ENCODE peak calls at places on chromosomes 12 and 14, in seven cellular contexts. U, K, P, M, V, Z and J are unnamed samples.

GRCh38 chr14:20501346-20501745 is 4.0 kb upstream of the RNASE10 start:
- DNase-seq in U (no peak), P (no peak), M (peak; percentile 93), Z (peak; percentile 21), K (peak; percentile 25), V (no peak), J (no peak)

GRCh38 chr12:18066666-18067065 is 23.3 kb downstream of the RERGL start:
- DNase-seq in V (no peak), U (no peak), K (no peak), M (no peak), Z (no peak), P (no peak), J (no peak)

GRCh38 chr12:66901136-66901932 is 222.5 kb upstream of the GRIP1 start:
- DNase-seq in K (no peak), Z (no peak), U (peak; percentile 38), M (peak; percentile 52), V (no peak), P (no peak), J (no peak)

GRCh38 chr14:104420990-104421389 is 158.6 kb upstream of the C14orf180 start:
- DNase-seq in U (no peak), P (no peak), M (no peak), K (no peak), Z (no peak), V (no peak), J (no peak)

GRCh38 chr12:70627677-70628076 is 9.6 kb downstream of the PTPRB start:
- DNase-seq in M (no peak), V (no peak), U (no peak), Z (no peak), P (no peak), K (no peak), J (no peak)

GRCh38 chr12:57237952-57238853 is 8.7 kb downstream of the SHMT2 start:
- DNase-seq in P (no peak), U (no peak), V (no peak), K (no peak), M (no peak), Z (no peak), J (no peak)

GRCh38 chr12:442235-442884 is 17.4 kb upstream of the B4GALNT3 start:
- DNase-seq in K (peak; percentile 42), P (peak; percentile 74), U (peak; percentile 34), V (no peak), M (peak; percentile 53), Z (peak; percentile 37), J (no peak)

GRCh38 chr14:104552738-104553125 is 26.8 kb upstream of the C14orf180 start:
- DNase-seq in P (no peak), K (no peak), V (no peak), M (no peak), U (no peak), Z (no peak), J (no peak)

GRCh38 chr12:91951571-91951970 is 194.1 kb downstream of the BTG1 start:
- DNase-seq in Z (peak; percentile 13), U (no peak), P (no peak), V (no peak), K (peak; percentile 56), M (peak; percentile 57), J (no peak)

GRCh38 chr14:88729159-88729558 is 63.6 kb downstream of the EML5 start:
- DNase-seq in K (peak; percentile 4), M (no peak), U (no peak), P (no peak), Z (no peak), V (no peak), J (no peak)
- TF ChIP-seq CTCF in K (peak; percentile 34), M (no peak), U (no peak), P (peak; percentile 17), Z (peak; percentile 38), V (peak; percentile 9), J (peak; percentile 21)

GRCh38 chr12:43282106-43282505 is 269.9 kb downstream of the ADAMTS20 start:
- DNase-seq in K (peak; percentile 65), Z (peak; percentile 21), V (no peak), P (peak; percentile 34), U (no peak), M (peak; percentile 52), J (no peak)
- TF ChIP-seq CTCF in K (peak; percentile 69), Z (peak; percentile 45), V (peak; percentile 8), P (peak; percentile 53), U (peak; percentile 34), M (no peak), J (peak; percentile 53)

GRCh38 chr14:78902010-78902623 is 731.9 kb downstream of the NRXN3 start:
- DNase-seq in U (no peak), K (peak; percentile 54), V (no peak), M (peak; percentile 26), P (peak; percentile 74), Z (peak; percentile 42), J (peak; percentile 14)
- TF ChIP-seq CTCF in U (peak; percentile 42), K (peak; percentile 65), V (no peak), M (peak; percentile 68), P (peak; percentile 68), Z (peak; percentile 59), J (peak; percentile 42)

GRCh38 chr14:69675246-69675583 is 63.8 kb downstream of the SUSD6 start:
- DNase-seq in U (no peak), K (no peak), V (no peak), Z (no peak), M (no peak), P (no peak), J (peak; percentile 52)
- TF ChIP-seq CTCF in U (no peak), K (no peak), V (no peak), Z (no peak), M (no peak), P (no peak), J (no peak)

GRCh38 chr14:71703477-71703876 is 228.8 kb upstream of the RGS6 start:
- DNase-seq in K (peak; percentile 76), Z (peak; percentile 80), U (no peak), P (peak; percentile 13), M (peak; percentile 63), V (no peak), J (no peak)

GRCh38 chr14:71702799-71703198 is 229.4 kb upstream of the RGS6 start:
- DNase-seq in P (no peak), U (no peak), V (no peak), M (no peak), Z (no peak), K (no peak), J (no peak)

GRCh38 chr14:71701990-71702389 is 230.2 kb upstream of the RGS6 start:
- DNase-seq in P (no peak), V (no peak), M (peak; percentile 98), K (peak; percentile 89), Z (no peak), U (no peak), J (no peak)

GRCh38 chr14:71704210-71704609 is 228.0 kb upstream of the RGS6 start:
- DNase-seq in K (no peak), U (no peak), Z (no peak), P (no peak), M (no peak), V (no peak), J (no peak)

DNA sequence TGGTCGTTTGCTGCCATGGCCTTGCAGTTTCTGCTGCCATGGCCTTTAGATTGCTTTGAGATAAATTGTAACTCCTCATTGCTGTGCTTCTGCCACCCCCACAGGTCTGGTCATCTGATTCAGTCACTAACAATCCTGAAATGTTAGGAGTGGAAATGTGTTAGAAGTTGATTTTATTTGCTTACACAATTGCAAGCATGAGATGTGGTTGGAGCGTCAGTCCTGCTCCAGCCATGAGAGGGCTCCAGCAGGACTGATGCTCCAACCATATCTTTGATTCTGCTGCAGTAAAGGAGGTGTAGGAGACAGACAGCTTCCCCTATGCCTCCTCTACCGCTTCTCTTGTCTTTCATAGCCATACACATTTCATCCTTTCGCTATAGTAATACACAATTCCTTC is 226.8 kb upstream of the RGS6 start:
- DNase-seq in K (peak; percentile 78), V (no peak), M (no peak), U (no peak), Z (peak; percentile 34), P (no peak), J (no peak)
- TF ChIP-seq CTCF in K (peak; percentile 21), V (no peak), M (no peak), U (no peak), Z (peak; percentile 9), P (no peak), J (no peak)